ENCODE peak calls at places on chromosomes 2 and 18, in nine cellular contexts. P is stomach, K is suprapubic skin, A is HepG2, E is A549, Y is tibial nerve, J is sigmoid colon, D is transverse colon, I is GM12878. G is an unnamed sample.

GRCh38 chr2:22450831-22451230 is 934.1 kb upstream of the KLHL29 start:
- DNase-seq in P (no peak), K (no peak), A (no peak), E (no peak), Y (no peak), J (peak; percentile 56), D (no peak), I (no peak), G (no peak)

GRCh38 chr2:215652432-215652831 is 216.6 kb upstream of the FN1 start:
- DNase-seq in P (no peak), K (no peak), A (no peak), E (no peak), Y (no peak), J (peak; percentile 81), D (no peak), I (no peak), G (no peak)

GRCh38 chr18:28650860-28651259 is 473.9 kb upstream of the CDH2 start:
- DNase-seq in P (no peak), K (no peak), A (no peak), E (no peak), Y (no peak), J (no peak), D (no peak), I (no peak), G (no peak)

GRCh38 chr2:192072778-192073177 is 122.0 kb downstream of the TMEFF2 start:
- DNase-seq in P (no peak), K (no peak), A (no peak), E (no peak), Y (no peak), J (no peak), D (no peak), I (no peak), G (no peak)

GRCh38 chr2:62874881-62875383 is 169.4 kb downstream of the EHBP1 start:
- DNase-seq in P (no peak), K (no peak), A (no peak), E (no peak), Y (no peak), J (no peak), D (no peak), I (no peak), G (no peak)

GRCh38 chr2:191155608-191156071 is 4.8 kb upstream of the STAT4 start:
- DNase-seq in P (no peak), K (no peak), A (no peak), E (peak; percentile 35), Y (no peak), J (no peak), D (no peak), I (no peak), G (no peak)

GRCh38 chr18:34258176-34258575 is 33.5 kb upstream of the NOL4 start:
- DNase-seq in P (no peak), K (no peak), A (no peak), E (no peak), Y (no peak), J (no peak), D (no peak), I (no peak), G (no peak)

GRCh38 chr2:63665091-63665490 is 76.3 kb downstream of the MDH1 start:
- DNase-seq in P (no peak), K (no peak), A (no peak), E (no peak), Y (no peak), J (no peak), D (no peak), I (no peak), G (no peak)

GRCh38 chr2:178270338-178270737 is 76.0 kb downstream of the OSBPL6 start:
- DNase-seq in P (no peak), K (no peak), A (no peak), E (no peak), Y (no peak), J (no peak), D (no peak), I (no peak), G (no peak)

GRCh38 chr2:10905006-10905871 is 6.5 kb upstream of the KCNF1 start:
- DNase-seq in P (no peak), K (no peak), A (no peak), E (no peak), Y (no peak), J (no peak), D (no peak), I (no peak), G (no peak)

GRCh38 chr2:17545680-17546613 is 5.5 kb downstream of the VSNL1 start:
- DNase-seq in P (no peak), K (no peak), A (peak; percentile 73), E (no peak), Y (no peak), J (no peak), D (no peak), I (no peak), G (no peak)

GRCh38 chr2:226135861-226136548 is 663.6 kb downstream of the IRS1 start:
- DNase-seq in P (no peak), K (no peak), A (no peak), E (no peak), Y (no peak), J (no peak), D (no peak), I (no peak), G (no peak)

GRCh38 chr2:31764169-31764568 is 183.4 kb upstream of the SRD5A2 start:
- DNase-seq in P (no peak), K (no peak), A (no peak), E (no peak), Y (no peak), J (no peak), D (no peak), I (no peak), G (no peak)

GRCh38 chr2:196160101-196160500 is 11.3 kb downstream of the STK17B start:
- DNase-seq in P (no peak), K (no peak), A (no peak), E (no peak), Y (no peak), J (no peak), D (peak; percentile 62), I (peak; percentile 86), G (no peak)

GRCh38 chr2:9345343-9345742 is 78.0 kb downstream of the ITGB1BP1 start:
- DNase-seq in P (no peak), K (no peak), A (no peak), E (no peak), Y (no peak), J (no peak), D (no peak), I (no peak), G (no peak)

GRCh38 chr2:175003875-175004729 is 1.1 kb downstream of the CHN1 start:
- DNase-seq in P (no peak), K (no peak), A (no peak), E (peak; percentile 41), Y (no peak), J (no peak), D (no peak), I (no peak), G (no peak)

GRCh38 chr2:175007510-175007909 is 2.3 kb upstream of the CHN1 start:
- DNase-seq in P (no peak), K (no peak), A (no peak), E (no peak), Y (no peak), J (no peak), D (no peak), I (no peak), G (no peak)

GRCh38 chr2:175004980-175005832 is at the start of gene CHN1:
- DNase-seq in P (peak; percentile 49), K (peak; percentile 80), A (peak; percentile 66), E (peak; percentile 70), Y (peak; percentile 49), J (peak; percentile 91), D (peak; percentile 60), I (no peak), G (peak; percentile 95)

GRCh38 chr2:175002547-175003274 is 2.5 kb downstream of the CHN1 start:
- DNase-seq in P (no peak), K (no peak), A (no peak), E (no peak), Y (no peak), J (no peak), D (no peak), I (no peak), G (no peak)

DNA sequence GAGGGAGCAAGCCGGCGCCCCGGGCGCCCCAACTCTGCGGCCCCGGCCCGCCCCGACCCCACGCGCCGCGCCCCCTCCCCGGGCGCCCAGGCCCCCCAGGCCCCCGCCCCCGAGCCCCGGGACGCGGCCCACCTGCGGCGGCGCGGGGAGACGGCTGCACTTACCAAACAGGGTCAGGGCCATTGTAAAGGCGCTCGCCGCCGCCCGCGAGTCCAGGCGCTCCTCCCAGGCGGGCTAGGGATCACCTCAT is 526 bp downstream of the CHN1 start:
- DNase-seq in P (no peak), K (no peak), A (no peak), E (peak; percentile 35), Y (no peak), J (no peak), D (no peak), I (no peak), G (no peak)
- TF ChIP-seq EP300 in P (no peak), K (no peak), A (no peak), E (no peak), Y (no peak), J (no peak), D (no peak), I (no peak), G (no peak)

DNA sequence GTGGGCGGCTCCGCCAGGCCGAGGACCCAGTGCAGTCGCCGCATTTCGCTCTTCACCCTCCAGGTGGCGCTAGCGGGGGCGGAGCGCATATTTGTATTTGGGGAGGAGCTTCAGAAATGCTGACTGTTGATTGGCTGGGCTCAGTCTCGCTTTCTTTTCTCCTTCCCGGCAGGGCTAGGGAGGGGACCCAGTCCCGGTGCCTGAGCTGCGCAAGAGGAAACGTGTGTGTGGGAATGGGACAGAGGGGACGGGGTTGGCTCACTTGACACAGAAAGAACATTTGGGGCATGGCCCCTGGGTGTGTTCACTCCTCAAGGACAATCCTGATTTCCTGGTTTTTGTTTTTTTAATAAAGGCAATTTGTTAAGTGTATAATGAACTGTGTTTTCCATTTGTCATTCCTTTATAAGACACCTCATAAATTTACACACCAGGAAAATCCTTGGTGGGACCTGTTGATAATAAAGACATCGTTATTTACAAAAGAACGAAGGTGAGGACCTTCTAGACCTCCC is 20.4 kb upstream of the DNMT3A start:
- DNase-seq in P (peak; percentile 94), K (peak; percentile 94), A (peak; percentile 93), E (peak; percentile 98), Y (peak; percentile 84), J (peak; percentile 96), D (peak; percentile 94), I (peak; percentile 88), G (peak; percentile 95)
- TF ChIP-seq POLR2A in P (no peak), K (peak; percentile 31), A (peak; percentile 35), E (peak; percentile 80), Y (peak; percentile 82), J (peak; percentile 62), D (peak; percentile 78), I (peak; percentile 87), G (peak; percentile 84)

DNA sequence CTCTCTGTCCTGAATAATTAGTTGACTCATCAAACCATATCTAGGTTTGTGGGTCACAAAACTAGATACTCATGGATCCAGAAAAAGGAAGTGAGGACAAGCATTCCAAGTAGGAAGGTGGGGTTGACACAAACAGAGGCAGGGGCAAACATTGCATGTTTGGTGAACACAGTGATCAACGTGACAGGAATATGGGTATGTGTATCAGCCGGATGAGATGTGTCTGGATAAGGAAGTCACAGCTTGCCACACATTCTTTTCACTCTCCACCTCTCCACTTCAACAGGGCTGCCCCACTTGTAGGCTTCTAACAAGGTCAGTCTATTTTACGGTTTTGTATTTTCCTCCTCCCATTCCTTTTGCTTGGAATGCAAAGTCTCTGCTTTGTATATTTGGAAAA is 319.0 kb downstream of the CYRIA start:
- DNase-seq in P (no peak), K (no peak), A (no peak), E (no peak), Y (no peak), J (no peak), D (no peak), I (no peak), G (no peak)
- TF ChIP-seq EP300 in P (no peak), K (no peak), A (no peak), E (no peak), Y (no peak), J (no peak), D (no peak), I (no peak), G (no peak)

GRCh38 chr2:237720962-237721361 is 77.6 kb upstream of the RBM44 start:
- DNase-seq in P (no peak), K (no peak), A (no peak), E (no peak), Y (no peak), J (peak; percentile 20), D (no peak), I (no peak), G (no peak)
- TF ChIP-seq POLR2A in P (no peak), K (no peak), A (no peak), E (no peak), Y (no peak), J (no peak), D (no peak), I (no peak), G (no peak)